ENCODE peak calls at places on chromosomes 4 and X, in eight cellular contexts. E, J, O, X, W, S, L and V are unnamed samples.
A peak's percentile ranks its signal among the peaks of the same experiment; 100 is the strongest.

GRCh38 chrX:129736491-129736890 is 2.3 kb upstream of the XPNPEP2 start:
- DNase-seq in E (no peak), L (no peak), J (no peak), X (peak; percentile 65), O (no peak), W (no peak), S (no peak), V (no peak)

GRCh38 chr4:52265781-52266525 is 214.8 kb downstream of the SPATA18 start:
- DNase-seq in W (no peak), O (no peak), L (no peak), X (no peak), S (no peak), J (no peak), E (no peak), V (no peak)

GRCh38 chrX:110509778-110510510 is 151.3 kb downstream of the RTL9 start:
- DNase-seq in O (no peak), W (no peak), X (peak; percentile 1), E (no peak), J (no peak), L (no peak), S (no peak), V (no peak)

GRCh38 chrX:106927700-106928099 is 7.5 kb downstream of the CLDN2 start:
- DNase-seq in X (no peak), S (no peak), J (no peak), O (no peak), L (no peak), W (no peak), E (no peak), V (no peak)

GRCh38 chr4:133403913-133404312 is 254.8 kb downstream of the PCDH10 start:
- DNase-seq in X (no peak), E (no peak), L (no peak), W (no peak), S (no peak), J (no peak), O (no peak), V (no peak)

GRCh38 chr4:15893967-15894366 is 44.6 kb downstream of the FGFBP1 start:
- DNase-seq in S (no peak), W (no peak), O (no peak), X (peak; percentile 97), L (no peak), E (no peak), J (peak; percentile 8), V (no peak)

GRCh38 chr4:186621959-186622553 is 66.7 kb upstream of the MTNR1A start:
- DNase-seq in L (no peak), S (no peak), E (no peak), O (no peak), X (peak; percentile 95), W (no peak), J (no peak), V (no peak)

GRCh38 chrX:13223868-13224555 is 95.8 kb downstream of the ATXN3L start:
- DNase-seq in L (no peak), X (peak; percentile 86), J (peak; percentile 94), O (no peak), E (peak; percentile 86), S (no peak), W (no peak), V (no peak)

GRCh38 chr4:7546809-7547367 is 112.2 kb upstream of the PSAPL1 start:
- DNase-seq in O (no peak), L (no peak), W (no peak), E (no peak), S (no peak), X (no peak), J (no peak), V (no peak)

GRCh38 chr4:73726000-73726399 is 14.4 kb upstream of the CXCL8 start:
- DNase-seq in O (no peak), L (no peak), S (no peak), E (no peak), J (peak; percentile 90), W (no peak), X (peak; percentile 93), V (no peak)

GRCh38 chr4:121112530-121112929 is 40.2 kb upstream of the NDNF start:
- DNase-seq in X (no peak), L (no peak), W (no peak), S (no peak), O (no peak), E (no peak), J (peak; percentile 14), V (no peak)

GRCh38 chr4:95267081-95267480 is 281.7 kb downstream of the UNC5C start:
- DNase-seq in S (no peak), X (peak; percentile 23), E (no peak), L (no peak), J (peak; percentile 56), O (no peak), W (no peak), V (no peak)

GRCh38 chrX:20112022-20112421 is 4.7 kb downstream of the MAP7D2 start:
- DNase-seq in J (no peak), W (no peak), X (no peak), S (no peak), O (no peak), L (no peak), E (no peak), V (no peak)

GRCh38 chr4:70980196-70980595 is 13.3 kb upstream of the DCK start:
- DNase-seq in O (no peak), J (no peak), S (no peak), W (no peak), X (no peak), L (no peak), E (no peak), V (no peak)

GRCh38 chr4:7827566-7827965 is 112.1 kb downstream of the AFAP1 start:
- DNase-seq in W (no peak), X (no peak), J (no peak), S (no peak), E (no peak), L (no peak), O (no peak), V (no peak)

GRCh38 chr4:41009411-41009810 is 204.9 kb downstream of the APBB2 start:
- DNase-seq in S (no peak), X (peak; percentile 64), O (no peak), J (peak; percentile 26), W (no peak), E (peak; percentile 33), L (no peak), V (no peak)

GRCh38 chr4:59380841-59381366 is 1819.2 kb upstream of the ADGRL3 start:
- DNase-seq in L (no peak), X (peak; percentile 7), O (no peak), E (no peak), J (no peak), S (no peak), W (no peak), V (no peak)